ENCODE peak calls at places on chromosomes 6 and 20, in nine cellular contexts. V is T-helper 9 cell, I is pons, W is hypothalamus, X is anterior cingulate cortex, S is progenitor cell of endocrine pancreas, A is upper lobe of right lung, P is HFFc6, Q is H54. G is an unnamed sample.

GRCh38 chr6:55603987-55604386 is 25.0 kb upstream of the HMGCLL1 start:
- DNase-seq in X (no peak), S (no peak), P (no peak), I (no peak), A (no peak), V (no peak), W (no peak), Q (no peak), G (no peak)

GRCh38 chr6:88236961-88237360 is 70.8 kb upstream of the CNR1 start:
- DNase-seq in I (no peak), P (no peak), X (no peak), V (no peak), A (no peak), Q (no peak), W (no peak), S (no peak), G (no peak)

GRCh38 chr20:62232194-62232593 is 6.1 kb upstream of the OSBPL2 start:
- DNase-seq in V (no peak), A (no peak), I (no peak), W (no peak), Q (no peak), S (no peak), X (no peak), P (no peak), G (no peak)

GRCh38 chr6:97850458-97851218 is 567.6 kb upstream of the MMS22L start:
- DNase-seq in S (no peak), X (no peak), I (peak; percentile 17), V (no peak), P (no peak), A (no peak), Q (no peak), W (no peak), G (no peak)

GRCh38 chr6:8546496-8546895 is 111.2 kb upstream of the SLC35B3 start:
- DNase-seq in V (no peak), I (no peak), S (no peak), X (no peak), A (no peak), P (no peak), W (no peak), Q (no peak), G (no peak)

GRCh38 chr6:108968325-108968724 is 120.1 kb downstream of the ARMC2 start:
- DNase-seq in A (no peak), X (no peak), I (no peak), W (no peak), P (no peak), S (no peak), V (no peak), Q (no peak), G (no peak)

GRCh38 chr6:54665246-54665645 is 181.3 kb upstream of the FAM83B start:
- DNase-seq in P (no peak), V (no peak), Q (no peak), W (no peak), X (no peak), S (no peak), A (no peak), I (no peak), G (no peak)

GRCh38 chr6:145886228-145886956 is 71.8 kb upstream of the FBXO30 start:
- DNase-seq in W (no peak), X (no peak), P (peak; percentile 74), Q (no peak), S (no peak), V (no peak), A (no peak), I (no peak), G (no peak)

GRCh38 chr6:162572240-162572639 is 155.3 kb downstream of the PRKN start:
- DNase-seq in X (no peak), W (no peak), S (no peak), V (no peak), P (no peak), Q (no peak), A (no peak), I (no peak), G (no peak)

GRCh38 chr6:140436023-140436811 is 1061.8 kb upstream of the CITED2 start:
- DNase-seq in W (no peak), I (no peak), Q (no peak), S (no peak), A (no peak), V (no peak), P (peak; percentile 90), X (no peak), G (no peak)

GRCh38 chr20:2734899-2735298 is 42.3 kb downstream of the EBF4 start:
- DNase-seq in A (no peak), W (no peak), V (no peak), X (no peak), S (no peak), P (no peak), Q (no peak), I (no peak), G (no peak)

GRCh38 chr20:53884859-53885654 is 185.3 kb downstream of the BCAS1 start:
- DNase-seq in P (no peak), X (no peak), I (no peak), A (no peak), Q (no peak), W (no peak), S (no peak), V (no peak), G (no peak)

GRCh38 chr20:57877995-57878394 is 168.2 kb upstream of the PMEPA1 start:
- DNase-seq in I (no peak), Q (no peak), V (no peak), P (no peak), S (no peak), X (no peak), W (no peak), A (no peak), G (no peak)

GRCh38 chr6:113556775-113557174 is 300.4 kb upstream of the MARCKS start:
- DNase-seq in X (no peak), P (no peak), A (no peak), V (no peak), W (no peak), S (no peak), Q (no peak), I (no peak), G (no peak)

GRCh38 chr6:110341671-110342304 is 16.4 kb downstream of the METTL24 start:
- DNase-seq in W (no peak), P (peak; percentile 34), A (no peak), V (no peak), S (no peak), X (no peak), Q (no peak), I (no peak), G (no peak)

GRCh38 chr20:25227317-25227831 is 20.5 kb upstream of the PYGB start:
- DNase-seq in W (no peak), I (no peak), Q (no peak), S (no peak), V (no peak), A (no peak), P (peak; percentile 35), X (no peak), G (no peak)

GRCh38 chr20:6718660-6719059 is 48.8 kb upstream of the BMP2 start:
- DNase-seq in A (no peak), X (no peak), W (no peak), I (no peak), P (no peak), S (no peak), V (no peak), Q (no peak), G (no peak)

GRCh38 chr6:144447487-144447886 is 162.4 kb downstream of the UTRN start:
- DNase-seq in V (no peak), Q (no peak), A (no peak), I (no peak), P (peak; percentile 61), X (no peak), S (no peak), W (no peak), G (no peak)

GRCh38 chr20:47790032-47790965 is 5.0 kb upstream of the SULF2 start:
- DNase-seq in V (no peak), S (no peak), A (no peak), W (no peak), X (no peak), I (no peak), P (no peak), Q (no peak), G (no peak)

GRCh38 chr20:50536333-50536732 is 26.1 kb downstream of the PTPN1 start:
- DNase-seq in P (no peak), S (no peak), W (no peak), V (no peak), Q (no peak), A (no peak), I (no peak), X (no peak), G (no peak)

GRCh38 chr6:111706841-111707391 is 101.2 kb upstream of the TRAF3IP2 start:
- DNase-seq in I (no peak), A (no peak), Q (no peak), V (no peak), X (no peak), P (no peak), W (no peak), S (no peak), G (no peak)

GRCh38 chr20:63309261-63310071 is 16.5 kb downstream of the COL20A1 start:
- DNase-seq in S (peak; percentile 50), I (no peak), V (no peak), W (no peak), X (peak; percentile 33), Q (peak; percentile 74), P (no peak), A (no peak), G (peak; percentile 91)

GRCh38 chr6:44837741-44838140 is 450.2 kb downstream of the CDC5L start:
- DNase-seq in P (no peak), V (no peak), I (no peak), W (no peak), X (no peak), Q (no peak), A (no peak), S (no peak), G (no peak)

GRCh38 chr6:46704562-46704961 is 16.9 kb downstream of the TDRD6 start:
- DNase-seq in S (no peak), I (peak; percentile 70), P (no peak), X (no peak), V (no peak), A (no peak), Q (no peak), W (no peak), G (no peak)

GRCh38 chr20:2387180-2387577 is 6.5 kb downstream of the TGM6 start:
- DNase-seq in Q (peak; percentile 43), X (no peak), V (peak; percentile 10), P (peak; percentile 46), A (no peak), I (no peak), W (no peak), S (peak; percentile 46), G (peak; percentile 72)

GRCh38 chr6:8082954-8083858 is 19.0 kb upstream of the BLOC1S5 start:
- DNase-seq in X (no peak), S (no peak), W (no peak), P (peak; percentile 96), V (no peak), A (no peak), I (no peak), Q (no peak), G (no peak)

GRCh38 chr6:12401200-12401599 is 111.0 kb downstream of the EDN1 start:
- DNase-seq in I (no peak), P (no peak), Q (no peak), S (no peak), V (no peak), A (no peak), W (no peak), X (no peak), G (no peak)

G was measured in 8988T.